ENCODE peak calls at places on chromosomes 1 and 21, in six cellular contexts. One of them, this sample, is unnamed.

GRCh38 chr1:154115180-154115579 is 39.7 kb downstream of the NUP210L start:
- DNase-seq in NCI-H2107: no peak
- DNase-seq in substantia nigra: no peak
- DNase-seq in C1 segment of cervical spinal cord: no peak
- DNase-seq in HFFc6: no peak
- DNase-seq in HuH-7: no peak
- DNase-seq in this sample: no peak

GRCh38 chr1:241605146-241605805 is 34.9 kb downstream of the CHML start:
- DNase-seq in NCI-H2107: no peak
- DNase-seq in substantia nigra: no peak
- DNase-seq in C1 segment of cervical spinal cord: no peak
- DNase-seq in HFFc6: no peak
- DNase-seq in HuH-7: peak
- DNase-seq in this sample: no peak

GRCh38 chr21:42834730-42835191 is 44.6 kb downstream of the WDR4 start:
- DNase-seq in NCI-H2107: no peak
- DNase-seq in substantia nigra: no peak
- DNase-seq in C1 segment of cervical spinal cord: no peak
- DNase-seq in HFFc6: no peak
- DNase-seq in HuH-7: no peak
- DNase-seq in this sample: no peak

GRCh38 chr1:172955161-172955821 is 95.5 kb downstream of the TNFSF18 start:
- DNase-seq in NCI-H2107: no peak
- DNase-seq in substantia nigra: no peak
- DNase-seq in C1 segment of cervical spinal cord: no peak
- DNase-seq in HFFc6: peak
- DNase-seq in HuH-7: no peak
- DNase-seq in this sample: no peak

GRCh38 chr1:53615101-53615500 is 123.9 kb downstream of the GLIS1 start:
- DNase-seq in NCI-H2107: no peak
- DNase-seq in substantia nigra: no peak
- DNase-seq in C1 segment of cervical spinal cord: no peak
- DNase-seq in HFFc6: no peak
- DNase-seq in HuH-7: no peak
- DNase-seq in this sample: no peak

GRCh38 chr1:42844592-42845140 is 1.7 kb upstream of the ZNF691 start:
- DNase-seq in NCI-H2107: no peak
- DNase-seq in substantia nigra: no peak
- DNase-seq in C1 segment of cervical spinal cord: no peak
- DNase-seq in HFFc6: peak
- DNase-seq in HuH-7: no peak
- DNase-seq in this sample: no peak

GRCh38 chr1:203077956-203078355 is 7.9 kb downstream of the MYOG start:
- DNase-seq in NCI-H2107: no peak
- DNase-seq in substantia nigra: no peak
- DNase-seq in C1 segment of cervical spinal cord: no peak
- DNase-seq in HFFc6: no peak
- DNase-seq in HuH-7: no peak
- DNase-seq in this sample: no peak

GRCh38 chr1:229155472-229155871 is 115.4 kb upstream of the RAB4A start:
- DNase-seq in NCI-H2107: no peak
- DNase-seq in substantia nigra: no peak
- DNase-seq in C1 segment of cervical spinal cord: no peak
- DNase-seq in HFFc6: no peak
- DNase-seq in HuH-7: no peak
- DNase-seq in this sample: no peak

GRCh38 chr1:241593186-241593585 is 47.0 kb downstream of the CHML start:
- DNase-seq in NCI-H2107: no peak
- DNase-seq in substantia nigra: no peak
- DNase-seq in C1 segment of cervical spinal cord: no peak
- DNase-seq in HFFc6: peak
- DNase-seq in HuH-7: no peak
- DNase-seq in this sample: no peak

GRCh38 chr1:9715536-9716226 is 64.2 kb downstream of the PIK3CD start:
- DNase-seq in NCI-H2107: no peak
- DNase-seq in substantia nigra: no peak
- DNase-seq in C1 segment of cervical spinal cord: no peak
- DNase-seq in HFFc6: no peak
- DNase-seq in HuH-7: no peak
- DNase-seq in this sample: no peak

GRCh38 chr1:151815716-151816327 is 10.6 kb upstream of the LINGO4 start:
- DNase-seq in NCI-H2107: no peak
- DNase-seq in substantia nigra: no peak
- DNase-seq in C1 segment of cervical spinal cord: no peak
- DNase-seq in HFFc6: no peak
- DNase-seq in HuH-7: no peak
- DNase-seq in this sample: no peak

GRCh38 chr1:39255212-39255611 is 50.7 kb downstream of the MACF1 start:
- DNase-seq in NCI-H2107: no peak
- DNase-seq in substantia nigra: no peak
- DNase-seq in C1 segment of cervical spinal cord: no peak
- DNase-seq in HFFc6: peak
- DNase-seq in HuH-7: no peak
- DNase-seq in this sample: no peak

GRCh38 chr1:76073471-76073870 is 1.1 kb upstream of the ST6GALNAC3 start:
- DNase-seq in NCI-H2107: no peak
- DNase-seq in substantia nigra: no peak
- DNase-seq in C1 segment of cervical spinal cord: no peak
- DNase-seq in HFFc6: peak
- DNase-seq in HuH-7: no peak
- DNase-seq in this sample: no peak

GRCh38 chr1:109400035-109400655 is 2.4 kb upstream of the SORT1 start:
- DNase-seq in NCI-H2107: no peak
- DNase-seq in substantia nigra: no peak
- DNase-seq in C1 segment of cervical spinal cord: no peak
- DNase-seq in HFFc6: no peak
- DNase-seq in HuH-7: no peak
- DNase-seq in this sample: no peak

This sample was measured in amygdala.